ENCODE peak calls at places on chromosome 16, in nine cellular contexts. J is lower leg skin, H is mucosa of descending colon, Z is nephron progenitor cell, O is adrenal gland, G is PC-3, D is A549, P is cardiac muscle cell, X is fibroblast of mammary gland. W is an unnamed sample.

GRCh38 chr16:1426734-1427451 is 4.0 kb upstream of the PERCC1 start:
- DNase-seq in X (no peak), O (no peak), D (no peak), G (no peak), Z (no peak), P (no peak), J (no peak), H (no peak), W (peak)

GRCh38 chr16:8712589-8713361 is 38.4 kb downstream of the ABAT start:
- DNase-seq in P (no peak), H (no peak), Z (peak), G (no peak), X (no peak), D (no peak), O (no peak), J (no peak), W (peak)

GRCh38 chr16:60204221-60204620 is 1470.1 kb upstream of the GOT2 start:
- DNase-seq in X (peak), H (no peak), D (no peak), J (no peak), P (no peak), O (no peak), Z (no peak), G (no peak), W (no peak)

GRCh38 chr16:70523621-70524405 is at the start of gene SF3B3:
- DNase-seq in P (peak), Z (peak), O (peak), D (peak), H (peak), G (no peak), J (peak), X (peak), W (no peak)

GRCh38 chr16:585351-585750 is 4.5 kb upstream of the RAB40C start:
- DNase-seq in G (no peak), P (no peak), D (no peak), H (no peak), O (no peak), X (no peak), Z (no peak), J (no peak), W (no peak)

GRCh38 chr16:50273888-50274770 is 7.8 kb downstream of the ADCY7 start:
- DNase-seq in H (no peak), O (no peak), G (no peak), J (no peak), X (no peak), D (no peak), P (no peak), Z (no peak), W (no peak)

GRCh38 chr16:85491798-85492616 is 121.1 kb upstream of the GSE1 start:
- DNase-seq in D (no peak), Z (no peak), J (peak), O (peak), G (peak), H (peak), P (no peak), X (peak), W (no peak)

GRCh38 chr16:81650982-81651562 is 128.0 kb upstream of the PLCG2 start:
- DNase-seq in Z (peak), J (no peak), D (no peak), O (peak), X (peak), P (peak), G (no peak), H (peak), W (peak)

GRCh38 chr16:76194621-76195015 is 82.6 kb upstream of the CNTNAP4 start:
- DNase-seq in O (peak), P (peak), J (no peak), Z (no peak), G (no peak), H (no peak), D (no peak), X (peak), W (no peak)

GRCh38 chr16:73385701-73386100 is 337.8 kb upstream of the ZFHX3 start:
- DNase-seq in H (no peak), P (no peak), O (no peak), Z (no peak), X (no peak), D (no peak), J (no peak), G (no peak), W (no peak)

GRCh38 chr16:30523768-30524574 is 2.4 kb downstream of the ZNF768 start:
- DNase-seq in H (no peak), X (peak), G (no peak), Z (no peak), J (no peak), P (peak), O (no peak), D (no peak), W (no peak)

GRCh38 chr16:5776876-5777275 is 679.3 kb upstream of the EEF2KMT start:
- DNase-seq in D (no peak), J (no peak), P (no peak), O (no peak), H (no peak), Z (no peak), X (no peak), G (no peak), W (no peak)

GRCh38 chr16:30418350-30419181 is 11.2 kb downstream of the ZNF771 start:
- DNase-seq in H (peak), G (peak), P (no peak), J (no peak), Z (no peak), O (no peak), D (no peak), X (no peak), W (no peak)

GRCh38 chr16:49281843-49282642 is 405 bp upstream of the CBLN1 start:
- DNase-seq in O (peak), P (peak), D (peak), J (peak), Z (peak), G (peak), X (peak), H (peak), W (peak)

GRCh38 chr16:73232555-73233422 is 184.9 kb upstream of the ZFHX3 start:
- DNase-seq in Z (no peak), X (peak), D (peak), G (peak), O (peak), P (peak), J (no peak), H (peak), W (no peak)

GRCh38 chr16:74556375-74556922 is 50.5 kb downstream of the GLG1 start:
- DNase-seq in X (no peak), H (no peak), D (no peak), J (no peak), G (peak), P (peak), Z (no peak), O (no peak), W (no peak)

GRCh38 chr16:1450218-1450617 is 5.9 kb upstream of the CCDC154 start:
- DNase-seq in H (no peak), J (no peak), X (no peak), P (no peak), O (no peak), D (no peak), Z (no peak), G (no peak), W (no peak)

GRCh38 chr16:12515346-12515745 is 288.3 kb downstream of the CPPED1 start:
- DNase-seq in J (no peak), H (no peak), X (no peak), G (no peak), P (no peak), D (no peak), O (no peak), Z (no peak), W (no peak)

GRCh38 chr16:85828166-85828565 is 28.7 kb downstream of the COX4I1 start:
- DNase-seq in Z (no peak), D (no peak), O (no peak), P (no peak), X (no peak), H (no peak), J (no peak), G (no peak), W (no peak)

GRCh38 chr16:55294129-55294528 is 29.9 kb upstream of the IRX6 start:
- DNase-seq in G (peak), H (no peak), D (no peak), J (no peak), X (no peak), Z (no peak), P (no peak), O (no peak), W (no peak)

GRCh38 chr16:397135-397661 is at the start of gene NME4:
- DNase-seq in J (no peak), Z (peak), G (peak), O (peak), P (peak), D (no peak), H (no peak), X (no peak), W (peak)

GRCh38 chr16:66007717-66008116 is 358.8 kb upstream of the CDH5 start:
- DNase-seq in X (peak), H (no peak), J (no peak), G (peak), D (no peak), P (peak), O (no peak), Z (peak), W (no peak)

GRCh38 chr16:21720533-21720932 is 56.8 kb downstream of the OTOA start:
- DNase-seq in Z (no peak), G (no peak), P (no peak), J (no peak), H (no peak), D (no peak), O (no peak), X (no peak), W (no peak)

GRCh38 chr16:80623376-80623775 is 82.6 kb downstream of the DYNLRB2 start:
- DNase-seq in H (no peak), J (no peak), P (peak), Z (no peak), O (no peak), D (no peak), G (peak), X (no peak), W (no peak)

GRCh38 chr16:49523435-49524159 is 150.0 kb downstream of the C16orf78 start:
- DNase-seq in G (no peak), P (no peak), J (no peak), X (no peak), H (no peak), O (no peak), Z (no peak), D (no peak), W (no peak)

GRCh38 chr16:77657016-77657415 is 65.3 kb upstream of the NUDT7 start:
- DNase-seq in D (no peak), X (peak), P (peak), H (no peak), J (no peak), G (no peak), Z (no peak), O (no peak), W (no peak)

GRCh38 chr16:67967183-67967955 is 1.1 kb downstream of the SLC12A4 start:
- DNase-seq in J (no peak), O (no peak), P (no peak), D (no peak), X (peak), H (no peak), Z (no peak), G (peak), W (no peak)

GRCh38 chr16:54281535-54282201 is 4.9 kb downstream of the IRX3 start:
- DNase-seq in O (no peak), G (no peak), P (no peak), Z (peak), D (no peak), X (no peak), J (no peak), H (no peak), W (peak)

GRCh38 chr16:85391769-85392583 is 221.1 kb upstream of the GSE1 start:
- DNase-seq in H (peak), J (no peak), G (no peak), O (peak), D (no peak), Z (peak), X (no peak), P (no peak), W (no peak)

GRCh38 chr16:30447512-30448226 is 2.0 kb upstream of the SEPHS2 start:
- DNase-seq in O (no peak), H (peak), X (no peak), J (no peak), Z (no peak), D (no peak), G (no peak), P (no peak), W (no peak)

GRCh38 chr16:51310159-51310558 is 159.1 kb upstream of the SALL1 start:
- DNase-seq in G (no peak), J (no peak), Z (no peak), D (no peak), P (no peak), O (no peak), X (no peak), H (no peak), W (no peak)

GRCh38 chr16:84143784-84144199 is 1.2 kb downstream of the HSDL1 start:
- DNase-seq in D (no peak), H (peak), J (no peak), X (peak), G (no peak), P (peak), Z (peak), O (peak), W (peak)

GRCh38 chr16:64846966-64847365 is 274.9 kb downstream of the CDH11 start:
- DNase-seq in Z (no peak), D (no peak), X (no peak), G (no peak), H (no peak), O (no peak), P (no peak), J (no peak), W (no peak)

GRCh38 chr16:10984509-10984908 is 40.1 kb downstream of the CLEC16A start:
- DNase-seq in D (no peak), O (no peak), P (peak), G (peak), X (peak), H (no peak), J (no peak), Z (no peak), W (no peak)

GRCh38 chr16:57535680-57536305 is 578 bp downstream of the CCDC102A start:
- DNase-seq in X (peak), O (peak), G (peak), H (peak), P (peak), Z (peak), D (peak), J (peak), W (peak)
- TF ChIP-seq CTCF in X (no peak), O (no peak), G (no peak), H (no peak), P (peak), Z (no peak), D (no peak), J (no peak), W (no peak)

DNA sequence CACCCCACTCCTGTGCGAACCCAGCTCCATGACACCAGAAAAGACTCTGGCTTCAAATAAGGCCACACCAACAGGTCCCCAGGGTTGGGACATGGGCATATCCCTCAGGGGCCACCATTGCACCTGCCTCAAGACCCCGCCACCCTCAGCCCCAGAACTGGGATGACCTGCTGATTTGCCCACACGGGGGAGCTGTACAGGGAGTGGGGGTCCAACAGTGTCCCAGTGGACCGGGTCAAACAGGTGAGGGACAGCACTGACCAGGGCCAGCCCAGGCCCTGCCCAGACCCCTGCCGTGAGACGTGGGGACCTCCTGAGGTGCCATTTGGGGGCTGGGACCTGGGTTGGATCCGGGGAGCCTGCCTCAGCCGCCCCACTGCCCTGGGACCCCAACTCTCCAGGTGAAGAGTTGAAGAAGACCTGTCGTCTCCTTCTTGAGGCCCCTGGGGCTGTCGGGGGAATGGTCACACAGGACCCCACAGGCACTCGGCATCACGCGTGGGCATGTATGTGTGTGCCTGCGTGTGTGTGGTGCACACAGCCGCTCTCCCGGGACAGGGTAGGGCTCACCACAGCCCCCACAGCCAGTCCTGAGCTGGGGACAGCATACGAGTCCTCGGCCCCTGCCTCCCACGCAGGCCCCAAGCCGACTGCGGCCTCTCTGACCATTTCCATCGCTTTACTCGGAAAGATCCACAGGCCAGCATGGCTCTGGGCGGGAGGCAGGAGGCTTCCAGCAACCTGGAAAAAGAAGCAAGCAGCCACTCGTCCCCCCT is 34.2 kb upstream of the ZNF469 start:
- DNase-seq in Z (no peak), H (no peak), G (no peak), D (no peak), P (no peak), X (no peak), J (no peak), O (no peak), W (peak)
- TF ChIP-seq CTCF in Z (no peak), H (no peak), G (no peak), D (no peak), P (no peak), X (no peak), J (no peak), O (no peak), W (no peak)

GRCh38 chr16:15705064-15705565 is 55.1 kb downstream of the NDE1 start:
- DNase-seq in O (no peak), H (no peak), G (no peak), P (no peak), Z (no peak), X (no peak), D (no peak), J (no peak), W (no peak)

GRCh38 chr16:15707332-15707731 is 57.3 kb downstream of the NDE1 start:
- DNase-seq in X (no peak), Z (no peak), J (no peak), O (no peak), D (no peak), H (no peak), P (no peak), G (no peak), W (no peak)

GRCh38 chr16:15708997-15709396 is 59.0 kb downstream of the NDE1 start:
- DNase-seq in P (no peak), H (no peak), Z (no peak), O (no peak), G (no peak), D (no peak), X (no peak), J (no peak), W (no peak)

GRCh38 chr16:15704545-15704987 is 54.5 kb downstream of the NDE1 start:
- DNase-seq in O (peak), P (peak), H (peak), Z (peak), X (peak), G (peak), D (peak), J (peak), W (peak)

DNA sequence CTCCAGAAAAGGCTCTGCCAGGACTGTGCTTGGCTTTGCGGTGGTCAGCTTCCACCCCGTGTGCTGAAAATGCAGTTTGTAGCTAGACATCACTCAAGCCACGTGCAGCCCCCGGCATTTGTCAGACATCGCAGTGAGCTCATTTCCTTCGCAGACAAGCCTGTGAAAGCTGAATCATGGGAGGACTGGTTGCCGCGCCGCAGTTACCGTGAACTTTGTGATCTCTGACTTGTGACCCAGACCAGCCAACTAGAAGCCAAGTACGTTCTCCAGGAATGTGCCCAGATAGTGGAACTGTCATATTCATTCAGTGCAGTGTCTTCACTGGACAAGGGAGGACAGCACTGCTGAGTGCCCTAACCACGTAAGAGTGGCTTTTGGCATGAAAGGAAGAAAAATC is 58.1 kb downstream of the NDE1 start:
- DNase-seq in P (peak), X (peak), D (no peak), J (no peak), Z (no peak), H (no peak), O (peak), G (no peak), W (no peak)
- TF ChIP-seq CTCF in P (no peak), X (no peak), D (no peak), J (no peak), Z (no peak), H (no peak), O (no peak), G (no peak), W (no peak)

GRCh38 chr16:89490386-89491237 is at the start of gene ANKRD11:
- DNase-seq in X (peak), P (peak), G (peak), J (peak), D (peak), Z (peak), O (peak), H (peak), W (peak)
- TF ChIP-seq CTCF in X (no peak), P (no peak), G (no peak), J (no peak), D (no peak), Z (no peak), O (no peak), H (peak), W (no peak)

W was measured in glutamatergic neuron.